ENCODE peak calls at places on chromosome 6, in seven cellular contexts. Z is GM13976, Q is osteoblast, A is astrocyte, D is Calu3, B is fibroblast of the aortic adventitia, N is RWPE1. W is an unnamed sample.
A peak's percentile ranks its signal among the peaks of the same experiment; 100 is the strongest.

GRCh38 chr6:20922743-20923142 is 388.5 kb downstream of the CDKAL1 start:
- DNase-seq in N (no peak), Q (no peak), D (no peak), Z (no peak), A (no peak), B (no peak), W (no peak)

GRCh38 chr6:145875496-145876244 is 61.1 kb upstream of the FBXO30 start:
- DNase-seq in D (no peak), A (peak; percentile 12), Z (no peak), N (no peak), B (peak; percentile 33), Q (no peak), W (no peak)

GRCh38 chr6:14549871-14550270 is 432.3 kb downstream of the CD83 start:
- DNase-seq in D (no peak), Z (no peak), Q (no peak), B (no peak), N (no peak), A (no peak), W (no peak)

GRCh38 chr6:43488667-43489276 is 11.4 kb downstream of the TJAP1 start:
- DNase-seq in A (peak; percentile 9), Q (peak; percentile 78), B (no peak), Z (no peak), D (no peak), N (no peak), W (no peak)

GRCh38 chr6:162730502-162730901 is 2.7 kb downstream of the PACRG start:
- DNase-seq in A (no peak), B (no peak), Z (no peak), N (no peak), D (no peak), Q (no peak), W (no peak)

GRCh38 chr6:106098383-106099234 is 12.5 kb downstream of the PRDM1 start:
- DNase-seq in Z (peak; percentile 36), N (peak; percentile 75), A (peak; percentile 72), B (peak; percentile 83), Q (no peak), D (peak; percentile 47), W (peak; percentile 88)

GRCh38 chr6:170446841-170447560 is 106.1 kb downstream of the PSMB1 start:
- DNase-seq in A (no peak), D (no peak), Q (peak; percentile 84), B (no peak), N (no peak), Z (no peak), W (no peak)

GRCh38 chr6:138562691-138563090 is 63.4 kb upstream of the NHSL1 start:
- DNase-seq in D (no peak), N (no peak), Q (no peak), Z (no peak), B (no peak), A (no peak), W (no peak)

GRCh38 chr6:55047433-55048044 is 126.8 kb upstream of the HCRTR2 start:
- DNase-seq in A (no peak), Z (peak; percentile 19), Q (peak; percentile 26), B (no peak), N (no peak), D (no peak), W (no peak)

GRCh38 chr6:158184598-158184997 is 16.4 kb downstream of the GTF2H5 start:
- DNase-seq in A (peak; percentile 37), D (no peak), B (peak; percentile 74), Q (peak; percentile 42), N (no peak), Z (no peak), W (no peak)

GRCh38 chr6:144415835-144416237 is 130.7 kb downstream of the UTRN start:
- DNase-seq in N (peak; percentile 65), D (peak; percentile 1), A (peak; percentile 94), Q (peak; percentile 18), Z (no peak), B (peak; percentile 86), W (peak; percentile 61)

GRCh38 chr6:111731404-111732195 is 125.9 kb upstream of the TRAF3IP2 start:
- DNase-seq in A (no peak), N (no peak), B (no peak), D (no peak), Z (no peak), Q (no peak), W (no peak)

GRCh38 chr6:98843274-98844243 is 9.2 kb downstream of the POU3F2 start:
- DNase-seq in Q (peak; percentile 53), Z (peak; percentile 32), N (no peak), D (no peak), A (peak; percentile 8), B (no peak), W (no peak)

GRCh38 chr6:90446164-90446563 is 140.7 kb downstream of the MAP3K7 start:
- DNase-seq in B (no peak), A (peak; percentile 31), Q (no peak), D (no peak), N (no peak), Z (no peak), W (no peak)

GRCh38 chr6:155765275-155766194 is 309.9 kb upstream of the NOX3 start:
- DNase-seq in D (no peak), N (no peak), A (peak; percentile 89), B (peak; percentile 85), Q (no peak), Z (no peak), W (peak; percentile 59)

GRCh38 chr6:96963809-96964208 is 39.3 kb downstream of the KLHL32 start:
- DNase-seq in D (no peak), Z (no peak), A (no peak), B (no peak), Q (no peak), N (no peak), W (no peak)

GRCh38 chr6:13877116-13877515 is 47.6 kb upstream of the RNF182 start:
- DNase-seq in Q (no peak), D (no peak), N (no peak), Z (no peak), B (peak; percentile 16), A (peak; percentile 63), W (no peak)

GRCh38 chr6:167825759-167826229 is 917 bp upstream of the AFDN start:
- DNase-seq in B (no peak), A (no peak), Q (peak; percentile 94), Z (no peak), D (peak; percentile 68), N (peak; percentile 72), W (peak; percentile 16)

GRCh38 chr6:38846844-38847243 is 131.7 kb downstream of the DNAH8 start:
- DNase-seq in D (no peak), Z (no peak), A (peak; percentile 27), B (peak; percentile 1), N (peak; percentile 36), Q (no peak), W (peak; percentile 39)

GRCh38 chr6:127069659-127070279 is 48.7 kb upstream of the RSPO3 start:
- DNase-seq in D (no peak), Z (peak; percentile 13), Q (no peak), N (peak; percentile 10), B (peak; percentile 66), A (peak; percentile 15), W (peak; percentile 36)

GRCh38 chr6:137677714-137678113 is 183.5 kb upstream of the OLIG3 start:
- DNase-seq in D (no peak), A (no peak), B (no peak), Q (no peak), Z (no peak), N (no peak), W (no peak)

DNA sequence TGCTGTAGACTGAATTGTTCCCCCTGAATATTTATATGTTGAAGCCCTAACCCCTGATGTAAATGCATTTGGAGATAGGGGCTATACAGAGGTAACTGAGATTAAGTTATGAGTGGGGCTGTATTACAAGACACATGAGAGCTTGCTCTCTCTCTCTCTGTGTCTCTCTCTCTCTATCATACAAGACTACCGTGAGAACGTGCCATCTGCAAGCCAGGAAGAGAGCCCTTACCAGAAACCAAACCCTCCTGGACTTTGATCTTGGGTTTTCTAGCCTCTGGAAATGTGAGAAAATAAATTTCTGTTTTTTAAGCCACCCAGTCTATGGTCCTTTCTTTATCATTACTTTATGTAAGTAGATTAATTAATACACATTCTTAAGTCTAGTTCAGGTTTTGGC is 249.3 kb upstream of the MAN1A1 start:
- DNase-seq in N (no peak), Z (no peak), D (no peak), A (no peak), B (no peak), Q (no peak), W (no peak)
- TF ChIP-seq CTCF in N (no peak), Z (no peak), D (no peak), A (no peak), B (no peak), Q (no peak), W (no peak)

GRCh38 chr6:18121580-18122127 is 823 bp downstream of the NHLRC1 start:
- DNase-seq in Z (peak; percentile 30), A (no peak), Q (no peak), N (no peak), D (no peak), B (no peak), W (no peak)
- TF ChIP-seq CTCF in Z (no peak), A (no peak), Q (no peak), N (no peak), D (no peak), B (no peak), W (no peak)

DNA sequence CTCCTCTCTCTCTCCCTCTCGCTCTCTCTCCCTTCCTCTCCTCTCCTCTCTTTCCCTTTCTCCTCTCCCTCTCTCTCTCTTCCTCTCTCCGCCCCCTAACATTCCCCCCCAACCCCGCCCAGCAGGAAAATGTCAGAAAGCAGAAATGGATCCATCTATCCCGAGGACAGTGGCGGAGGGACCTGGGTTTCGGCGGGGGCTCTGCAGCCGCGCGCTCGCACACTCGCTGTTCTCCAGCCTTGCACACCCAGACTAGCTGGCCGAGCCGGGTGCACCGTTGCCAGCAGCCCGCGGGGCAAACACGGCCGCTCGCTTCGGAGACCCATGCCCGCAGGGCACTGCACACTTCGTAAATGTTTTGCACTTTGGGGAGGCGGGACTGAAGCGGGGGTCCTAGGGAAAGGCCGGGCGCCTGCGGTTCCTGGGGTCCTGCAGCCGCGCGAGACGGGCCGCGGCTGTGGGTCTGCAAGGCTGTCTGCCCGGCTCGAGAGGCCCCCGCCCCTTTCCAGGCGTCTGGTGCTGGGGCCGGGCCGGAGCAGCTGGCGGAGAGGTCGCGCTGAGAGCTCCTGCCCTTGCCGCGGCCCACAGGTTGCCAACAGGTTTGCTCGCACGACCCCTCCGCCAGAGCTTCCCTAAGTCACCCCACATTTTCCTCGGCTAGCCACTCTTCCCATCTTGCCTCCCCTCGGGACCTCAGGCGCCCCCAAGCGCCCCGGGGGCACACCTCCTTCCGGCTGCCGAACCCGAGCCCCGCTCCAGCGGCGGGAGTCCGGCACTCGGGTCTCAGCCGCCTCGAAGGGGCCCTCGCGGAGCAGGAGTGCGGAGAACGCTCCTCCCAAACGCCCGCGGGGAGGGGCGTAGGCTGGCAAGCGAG is 818 bp upstream of the MDGA1 start:
- DNase-seq in A (peak; percentile 2), Q (peak; percentile 96), B (no peak), N (peak; percentile 32), Z (peak; percentile 67), D (peak; percentile 67), W (no peak)
- TF ChIP-seq CTCF in A (no peak), Q (no peak), B (no peak), N (no peak), Z (no peak), D (no peak), W (no peak)

DNA sequence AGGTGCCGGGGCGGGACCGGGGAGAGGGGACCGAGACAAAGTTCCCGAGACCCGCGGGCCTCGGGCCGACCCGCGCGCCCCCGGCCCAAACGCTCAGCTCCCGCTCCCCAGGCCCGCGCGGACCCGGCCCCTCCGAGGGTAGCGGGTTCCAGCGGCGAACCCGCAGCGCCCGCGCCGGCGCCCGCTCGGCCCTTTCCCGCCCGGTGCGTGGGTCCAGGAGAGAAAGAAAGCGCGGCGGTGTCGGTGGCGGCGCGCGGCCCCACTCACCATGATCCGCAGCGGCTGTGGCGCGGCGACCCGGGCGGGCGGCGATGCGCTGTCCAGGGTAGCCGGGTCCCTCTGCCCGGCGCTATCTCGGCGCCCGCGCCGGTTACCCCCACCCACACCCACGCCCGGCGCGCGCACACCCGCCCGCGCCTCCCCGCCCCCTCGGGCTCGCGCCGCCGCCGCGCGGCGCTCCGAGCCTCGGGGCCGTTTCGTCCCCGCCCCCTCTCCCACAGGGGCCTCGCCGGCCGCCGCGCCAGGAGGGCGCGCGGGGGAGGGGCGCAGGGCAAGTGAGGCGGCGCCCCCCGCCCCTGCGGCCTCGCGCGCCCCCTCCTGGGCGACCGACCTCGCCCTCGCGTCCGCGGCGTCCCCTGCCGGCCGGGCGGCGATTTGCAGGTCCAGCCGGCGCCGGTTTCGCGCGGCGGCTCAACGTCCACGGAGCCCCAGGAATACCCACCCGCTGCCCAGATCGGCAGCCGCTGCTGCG is at the start of gene ELOVL2:
- DNase-seq in D (peak; percentile 25), N (peak; percentile 44), B (peak; percentile 12), Z (peak; percentile 72), Q (peak; percentile 95), A (peak; percentile 22), W (no peak)
- TF ChIP-seq CTCF in D (peak; percentile 59), N (peak; percentile 59), B (peak; percentile 28), Z (peak; percentile 52), Q (peak; percentile 33), A (peak; percentile 27), W (peak; percentile 85)

W was measured in foreskin keratinocyte.